ENCODE peak calls at places on chromosomes 4 and X, in ten cellular contexts. H, K, P, I, U, S, G, Q, N and W are unnamed samples.
A peak's percentile ranks its signal among the peaks of the same experiment; 100 is the strongest.

GRCh38 chrX:48474127-48474526 is 1.9 kb upstream of the FTSJ1 start:
- DNase-seq in K (no peak), S (no peak), G (peak; percentile 50), N (no peak), I (no peak), P (no peak), Q (no peak), U (peak; percentile 29), H (no peak), W (no peak)

GRCh38 chrX:39813631-39814246 is 284.0 kb downstream of the BCOR start:
- DNase-seq in S (no peak), I (no peak), K (no peak), N (no peak), U (peak; percentile 61), P (no peak), G (peak; percentile 19), Q (peak; percentile 80), H (no peak), W (no peak)

GRCh38 chr4:119233750-119234149 is 21.2 kb downstream of the USP53 start:
- DNase-seq in S (no peak), Q (no peak), P (no peak), K (no peak), I (no peak), G (peak; percentile 28), H (no peak), U (no peak), N (no peak), W (no peak)

GRCh38 chr4:161376275-161376674 is 787.5 kb downstream of the FSTL5 start:
- DNase-seq in N (no peak), U (no peak), I (no peak), H (no peak), P (no peak), K (no peak), Q (no peak), G (peak; percentile 14), S (no peak), W (no peak)

GRCh38 chrX:134544614-134545255 is 84.8 kb downstream of the HPRT1 start:
- DNase-seq in G (no peak), H (no peak), N (no peak), S (no peak), I (peak; percentile 78), Q (no peak), K (no peak), P (no peak), U (no peak), W (no peak)

GRCh38 chr4:99679976-99680375 is 22.3 kb upstream of the C4orf54 start:
- DNase-seq in P (no peak), S (no peak), Q (no peak), K (no peak), H (no peak), G (no peak), N (no peak), I (no peak), U (no peak), W (no peak)

GRCh38 chr4:139209470-139210063 is 32.5 kb upstream of the ELF2 start:
- DNase-seq in P (no peak), U (no peak), S (no peak), Q (no peak), N (no peak), I (no peak), H (no peak), G (no peak), K (no peak), W (no peak)

GRCh38 chr4:138390286-138390685 is 148.1 kb upstream of the SLC7A11 start:
- DNase-seq in S (no peak), I (no peak), H (no peak), P (no peak), Q (no peak), U (peak; percentile 39), N (no peak), G (peak; percentile 57), K (no peak), W (no peak)

GRCh38 chr4:2593003-2593402 is 56.6 kb downstream of the FAM193A start:
- DNase-seq in H (no peak), N (no peak), S (no peak), I (no peak), Q (no peak), P (no peak), G (no peak), U (no peak), K (no peak), W (no peak)

GRCh38 chrX:130261494-130261893 is 7.2 kb downstream of the ZNF280C start:
- DNase-seq in G (no peak), H (no peak), S (no peak), U (no peak), K (no peak), I (no peak), N (no peak), Q (no peak), P (no peak), W (no peak)

GRCh38 chr4:40038972-40039371 is 17.7 kb upstream of the N4BP2 start:
- DNase-seq in U (peak; percentile 59), Q (no peak), G (peak; percentile 90), I (no peak), P (no peak), K (no peak), H (no peak), S (no peak), N (no peak), W (no peak)

GRCh38 chr4:93237526-93237925 is 591.0 kb upstream of the ATOH1 start:
- DNase-seq in N (no peak), I (no peak), S (no peak), K (no peak), Q (no peak), U (no peak), H (no peak), G (no peak), P (no peak), W (no peak)

GRCh38 chrX:22060451-22060940 is 28.4 kb downstream of the PHEX start:
- DNase-seq in S (no peak), N (no peak), U (peak; percentile 45), P (no peak), I (no peak), G (peak; percentile 30), Q (no peak), K (no peak), H (no peak), W (peak; percentile 0)

GRCh38 chr4:37793562-37793961 is 32.9 kb upstream of the PGM2 start:
- DNase-seq in S (no peak), U (peak; percentile 29), N (no peak), H (no peak), I (peak; percentile 13), K (no peak), G (peak; percentile 28), Q (no peak), P (no peak), W (no peak)

GRCh38 chr4:80926891-80927290 is 103.6 kb upstream of the BMP3 start:
- DNase-seq in S (no peak), U (no peak), K (no peak), N (no peak), Q (no peak), P (no peak), I (no peak), H (no peak), G (no peak), W (no peak)

GRCh38 chr4:120801171-120801758 is 121.3 kb downstream of the PRDM5 start:
- DNase-seq in N (no peak), K (no peak), P (no peak), G (peak; percentile 42), Q (peak; percentile 49), S (no peak), H (no peak), I (peak; percentile 14), U (peak; percentile 52), W (no peak)

GRCh38 chr4:2944882-2945526 is 18.2 kb downstream of the NOP14 start:
- DNase-seq in I (no peak), S (no peak), K (no peak), N (no peak), G (no peak), Q (no peak), H (no peak), P (no peak), U (no peak), W (no peak)

GRCh38 chrX:110383414-110383813 is 24.8 kb downstream of the RTL9 start:
- DNase-seq in I (no peak), Q (no peak), K (no peak), N (no peak), H (no peak), P (no peak), U (peak; percentile 91), S (no peak), G (peak; percentile 74), W (no peak)